ENCODE peak calls at places on chromosome 6, in four cellular contexts. I, C, X and N are unnamed samples.

GRCh38 chr6:87722831-87723726 is 21.0 kb upstream of the AKIRIN2 start:
- DNase-seq in I (peak), X (peak), C (no peak), N (no peak)

GRCh38 chr6:145736854-145737181 is 1.5 kb upstream of the EPM2A start:
- DNase-seq in I (no peak), C (no peak), X (no peak), N (no peak)

GRCh38 chr6:90087103-90087833 is 193.0 kb downstream of the GJA10 start:
- DNase-seq in C (no peak), X (no peak), I (no peak), N (no peak)

GRCh38 chr6:148422085-148422484 is 79.4 kb downstream of the SASH1 start:
- DNase-seq in X (no peak), I (no peak), C (no peak), N (no peak)

GRCh38 chr6:114747995-114748625 is 405.3 kb upstream of the HS3ST5 start:
- DNase-seq in I (peak), X (no peak), C (no peak), N (no peak)

GRCh38 chr6:25279748-25280616 is 808 bp downstream of the CARMIL1 start:
- DNase-seq in X (no peak), C (no peak), I (no peak), N (no peak)

GRCh38 chr6:137749595-137750215 is 117.4 kb upstream of the TNFAIP3 start:
- DNase-seq in I (no peak), X (no peak), C (no peak), N (no peak)

GRCh38 chr6:128519132-128519930 is 1.1 kb downstream of the PTPRK start:
- DNase-seq in I (no peak), X (peak), C (peak), N (peak)

GRCh38 chr6:40419377-40419776 is 167.8 kb downstream of the LRFN2 start:
- DNase-seq in X (no peak), C (no peak), I (no peak), N (no peak)

GRCh38 chr6:11750682-11751081 is 27.9 kb downstream of the ADTRP start:
- DNase-seq in I (no peak), X (no peak), C (no peak), N (no peak)

GRCh38 chr6:34130870-34131269 is 15.0 kb downstream of the GRM4 start:
- DNase-seq in X (no peak), I (no peak), C (no peak), N (no peak)